ENCODE peak calls at places on chromosomes 7 and 10, in four cellular contexts. J is HepG2, G is K562, B is GM12878. M is an unnamed sample.

GRCh38 chr7:30264052-30264451 is 20.3 kb upstream of the ZNRF2 start:
- DNase-seq in J (no peak), G (no peak), B (no peak), M (no peak)

GRCh38 chr7:22640269-22640668 is 86.7 kb upstream of the IL6 start:
- DNase-seq in J (no peak), G (no peak), B (peak), M (no peak)

GRCh38 chr10:100528885-100529472 is 692 bp downstream of the NDUFB8 start:
- DNase-seq in J (no peak), G (peak), B (no peak), M (peak)

GRCh38 chr10:17084989-17085725 is 44.5 kb downstream of the CUBN start:
- DNase-seq in J (no peak), G (no peak), B (no peak), M (no peak)

GRCh38 chr7:30750574-30751256 is 1.2 kb upstream of the INMT start:
- DNase-seq in J (no peak), G (no peak), B (no peak), M (no peak)

GRCh38 chr7:103658055-103659010 is 212.3 kb upstream of the SLC26A5 start:
- DNase-seq in J (peak), G (no peak), B (no peak), M (no peak)

GRCh38 chr10:101783736-101784118 is 481 bp upstream of the NPM3 start:
- DNase-seq in J (no peak), G (no peak), B (no peak), M (peak)

GRCh38 chr7:131502810-131503545 is 53.5 kb downstream of the PODXL start:
- DNase-seq in J (peak), G (no peak), B (no peak), M (no peak)

GRCh38 chr7:127758105-127758504 is 106.1 kb downstream of the SND1 start:
- DNase-seq in J (no peak), G (no peak), B (no peak), M (no peak)

GRCh38 chr10:94777886-94778458 is 15.5 kb downstream of the CYP2C19 start:
- DNase-seq in J (peak), G (no peak), B (no peak), M (no peak)

GRCh38 chr10:24305551-24306506 is 96.9 kb downstream of the KIAA1217 start:
- DNase-seq in J (no peak), G (no peak), B (no peak), M (no peak)

GRCh38 chr10:74922921-74923320 is 96.5 kb downstream of the KAT6B start:
- DNase-seq in J (no peak), G (no peak), B (no peak), M (no peak)

GRCh38 chr10:62996925-62997324 is 136.2 kb upstream of the NRBF2 start:
- DNase-seq in J (no peak), G (no peak), B (no peak), M (no peak)

GRCh38 chr10:35699862-35700489 is 57.9 kb upstream of the FZD8 start:
- DNase-seq in J (no peak), G (no peak), B (no peak), M (no peak)

GRCh38 chr10:132880148-132880981 is 62.0 kb downstream of the CFAP46 start:
- DNase-seq in J (no peak), G (no peak), B (no peak), M (no peak)

GRCh38 chr10:83432296-83433045 is 706.8 kb upstream of the GHITM start:
- DNase-seq in J (no peak), G (no peak), B (no peak), M (no peak)

GRCh38 chr7:46705416-46706255 is 784.6 kb upstream of the IGFBP3 start:
- DNase-seq in J (no peak), G (no peak), B (no peak), M (no peak)

GRCh38 chr7:107130487-107131220 is 38.1 kb upstream of the HBP1 start:
- DNase-seq in J (peak), G (no peak), B (no peak), M (peak)

GRCh38 chr7:159126496-159127345 is 17.9 kb downstream of the VIPR2 start:
- DNase-seq in J (no peak), G (no peak), B (no peak), M (no peak)

GRCh38 chr10:8045728-8046494 is 8.6 kb upstream of the GATA3 start:
- DNase-seq in J (no peak), G (no peak), B (no peak), M (peak)

GRCh38 chr7:40306596-40306995 is 171.8 kb downstream of the SUGCT start:
- DNase-seq in J (no peak), G (no peak), B (no peak), M (no peak)

GRCh38 chr10:6247041-6247712 is 44.4 kb downstream of the PFKFB3 start:
- DNase-seq in J (no peak), G (no peak), B (no peak), M (no peak)

GRCh38 chr10:117320050-117320665 is 55.1 kb downstream of the PDZD8 start:
- DNase-seq in J (peak), G (peak), B (no peak), M (peak)

GRCh38 chr7:27808626-27809025 is 68.7 kb downstream of the TAX1BP1 start:
- DNase-seq in J (no peak), G (no peak), B (no peak), M (no peak)

GRCh38 chr7:146681487-146681886 is 564.9 kb downstream of the CNTNAP2 start:
- DNase-seq in J (no peak), G (no peak), B (peak), M (no peak)

GRCh38 chr10:85946713-85947326 is 419.8 kb downstream of the GRID1 start:
- DNase-seq in J (no peak), G (no peak), B (peak), M (no peak)

GRCh38 chr7:148905093-148905666 is 21.1 kb upstream of the EZH2 start:
- DNase-seq in J (no peak), G (no peak), B (no peak), M (peak)

GRCh38 chr10:122678266-122678665 is 21.4 kb downstream of the C10orf120 start:
- DNase-seq in J (no peak), G (no peak), B (no peak), M (no peak)

GRCh38 chr10:16765532-16766365 is 51.5 kb downstream of the RSU1 start:
- DNase-seq in J (no peak), G (peak), B (no peak), M (no peak)

GRCh38 chr10:29392376-29393021 is 103.6 kb downstream of the LYZL1 start:
- DNase-seq in J (peak), G (peak), B (no peak), M (peak)

GRCh38 chr10:13337128-13337826 is 10.8 kb downstream of the SEPHS1 start:
- DNase-seq in J (no peak), G (no peak), B (no peak), M (no peak)

GRCh38 chr10:13340068-13340467 is 8.0 kb downstream of the SEPHS1 start:
- DNase-seq in J (no peak), G (no peak), B (no peak), M (no peak)

GRCh38 chr10:13338337-13339128 is 9.6 kb downstream of the SEPHS1 start:
- DNase-seq in J (no peak), G (no peak), B (no peak), M (no peak)

GRCh38 chr10:13337827-13338196 is 10.3 kb downstream of the SEPHS1 start:
- DNase-seq in J (no peak), G (no peak), B (no peak), M (no peak)

DNA sequence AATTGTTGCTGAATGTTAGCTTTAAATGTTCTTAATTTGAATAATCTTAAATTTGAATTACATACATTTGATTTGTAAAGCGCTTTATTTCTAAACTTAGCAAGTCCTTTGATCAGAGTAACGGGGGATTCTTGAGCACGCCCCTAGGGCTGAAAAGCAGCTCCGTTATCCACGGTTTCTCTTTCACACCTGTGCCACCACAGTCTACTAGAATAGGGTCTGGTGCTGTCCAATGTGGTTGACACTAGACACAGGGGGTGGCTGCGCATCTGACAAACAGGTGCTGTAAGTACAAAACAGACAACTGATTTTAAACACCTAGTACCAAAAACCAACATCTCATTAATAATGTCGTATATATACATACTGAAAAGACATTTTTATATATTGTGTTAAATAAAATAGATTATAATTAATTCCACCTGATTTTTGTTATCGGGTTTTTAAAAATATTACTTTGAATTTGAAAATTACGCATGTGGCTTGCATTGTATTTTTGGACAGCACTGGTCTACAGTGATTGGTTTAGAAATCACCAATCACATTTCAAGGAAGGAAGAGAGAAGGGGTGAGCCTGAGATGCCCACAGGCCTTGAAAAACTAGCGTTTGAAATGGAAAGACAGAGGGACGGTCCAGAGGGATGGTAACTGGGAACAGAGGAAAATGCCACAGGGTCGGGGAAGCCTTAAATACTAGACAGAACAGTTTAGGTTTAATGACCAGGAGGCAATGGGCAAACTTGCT is 7.3 kb downstream of the SEPHS1 start:
- DNase-seq in J (no peak), G (no peak), B (peak), M (no peak)
- TF ChIP-seq REST in J (no peak), G (no peak), B (peak), M (no peak)

GRCh38 chr7:48088559-48089414 is at the start of gene UPP1:
- DNase-seq in J (peak), G (peak), B (peak), M (peak)

GRCh38 chr7:48091506-48092433 is 2.7 kb downstream of the UPP1 start:
- DNase-seq in J (no peak), G (no peak), B (no peak), M (no peak)

GRCh38 chr7:48090095-48090805 is 1.2 kb downstream of the UPP1 start:
- DNase-seq in J (no peak), G (no peak), B (no peak), M (peak)

GRCh38 chr7:48087349-48087748 is 1.7 kb upstream of the UPP1 start:
- DNase-seq in J (no peak), G (no peak), B (peak), M (peak)

GRCh38 chr7:48089415-48089975 is 430 bp downstream of the UPP1 start:
- DNase-seq in J (no peak), G (peak), B (no peak), M (peak)
- TF ChIP-seq CREB1 in J (no peak), G (no peak), B (no peak), M (peak)

GRCh38 chr7:116583653-116584052 is 58.8 kb downstream of the CAV1 start:
- DNase-seq in J (no peak), G (no peak), B (peak), M (no peak)
- H3K4me2 ChIP-seq in J (no peak), G (no peak), B (peak), M (no peak)

DNA sequence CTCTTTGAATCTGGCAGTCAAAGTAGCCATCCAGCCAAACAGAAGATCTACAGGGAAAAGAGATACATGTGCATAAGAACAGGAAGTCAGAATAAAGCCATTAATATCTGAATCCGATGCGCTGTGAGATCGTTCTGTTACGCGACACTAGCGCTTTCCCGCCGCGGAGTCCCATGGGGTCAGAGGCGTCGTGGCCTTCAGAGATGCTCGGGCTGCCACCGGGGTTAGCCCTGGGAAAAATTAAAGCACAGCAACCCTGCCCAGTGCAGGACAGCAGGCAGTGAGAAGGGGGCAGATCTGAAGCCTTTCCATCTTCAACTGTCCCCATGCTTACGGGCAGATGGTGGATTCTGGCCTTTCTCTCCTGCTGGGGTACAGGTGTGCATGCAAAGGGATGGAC is 225.6 kb upstream of the MGMT start:
- DNase-seq in J (no peak), G (no peak), B (no peak), M (no peak)
- TF ChIP-seq REST in J (no peak), G (no peak), B (no peak), M (no peak)

DNA sequence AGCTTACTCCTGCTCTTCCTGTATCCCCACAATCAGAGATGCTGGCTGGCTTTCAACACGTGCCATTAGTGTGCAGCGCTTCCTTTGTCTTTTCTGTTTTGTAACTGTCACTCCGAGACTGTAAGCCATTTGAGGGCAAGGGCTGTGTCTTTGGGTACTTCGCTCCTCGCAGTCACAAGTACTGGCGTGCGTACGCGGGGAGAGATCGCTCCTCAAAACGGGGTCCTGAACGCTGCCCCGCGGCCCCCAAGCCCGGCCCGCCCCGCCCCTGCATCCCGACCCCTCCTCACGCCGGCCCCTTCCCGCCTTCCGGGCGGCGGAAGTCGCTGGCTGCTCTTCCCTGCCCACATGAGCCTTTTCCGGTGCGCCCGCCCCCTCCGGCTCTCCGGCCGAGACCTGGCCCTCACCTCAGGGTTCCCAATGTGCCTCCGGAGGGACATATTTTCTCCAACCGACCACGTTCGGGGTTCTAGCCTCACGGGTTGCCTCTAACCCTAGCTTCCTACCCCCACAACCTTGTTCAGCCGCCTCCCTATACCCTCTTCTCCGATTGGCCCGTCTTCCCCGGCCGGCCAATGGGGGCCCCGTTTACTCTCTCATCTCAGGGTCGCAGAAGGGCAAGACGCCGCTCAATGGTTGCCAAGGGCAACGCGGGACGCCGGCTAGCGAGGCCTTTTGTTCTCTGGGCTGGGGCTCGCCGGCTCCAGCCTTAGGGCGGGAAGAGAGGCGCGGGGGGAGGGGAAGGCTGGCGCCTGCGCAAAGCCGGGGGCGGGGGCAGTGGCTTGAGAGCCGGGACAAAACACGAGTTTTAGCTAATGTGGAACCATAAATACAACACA is at the start of gene CEP41:
- DNase-seq in J (peak), G (peak), B (peak), M (peak)
- TF ChIP-seq CREB1 in J (no peak), G (no peak), B (peak), M (peak)

GRCh38 chr10:69237528-69238159 is 17.5 kb downstream of the HKDC1 start:
- DNase-seq in J (peak), G (peak), B (no peak), M (peak)
- H3K4me2 ChIP-seq in J (no peak), G (peak), B (no peak), M (peak)

GRCh38 chr10:97307866-97308780 is 10.9 kb upstream of the FRAT1 start:
- DNase-seq in J (no peak), G (no peak), B (no peak), M (no peak)
- TF ChIP-seq REST in J (no peak), G (no peak), B (no peak), M (no peak)

DNA sequence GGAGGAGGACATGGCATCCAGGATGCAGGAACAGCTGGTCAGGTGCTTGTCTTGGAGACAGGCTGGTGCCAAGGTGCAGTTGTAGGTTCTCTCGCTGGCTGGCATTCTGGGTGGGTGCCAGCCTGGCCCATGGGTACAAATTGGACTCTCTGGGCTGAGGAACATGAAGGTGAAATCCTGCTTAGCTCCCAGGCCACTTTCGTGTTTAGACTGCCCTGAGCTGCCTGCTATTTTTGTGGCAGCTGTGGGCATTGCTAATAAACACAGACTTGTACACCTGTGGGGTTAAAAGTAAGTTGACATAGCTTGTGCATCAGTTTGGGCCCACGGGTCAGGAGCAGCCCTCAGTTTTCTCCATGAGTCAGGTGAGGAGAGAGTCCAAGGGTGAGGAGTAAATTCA is 379.9 kb downstream of the GLRX3 start:
- DNase-seq in J (no peak), G (no peak), B (no peak), M (no peak)
- TF ChIP-seq CREB1 in J (no peak), G (no peak), B (no peak), M (no peak)

GRCh38 chr10:52316500-52316899 is 2.4 kb downstream of the DKK1 start:
- DNase-seq in J (no peak), G (no peak), B (no peak), M (no peak)
- H3K4me2 ChIP-seq in J (peak), G (no peak), B (no peak), M (no peak)

DNA sequence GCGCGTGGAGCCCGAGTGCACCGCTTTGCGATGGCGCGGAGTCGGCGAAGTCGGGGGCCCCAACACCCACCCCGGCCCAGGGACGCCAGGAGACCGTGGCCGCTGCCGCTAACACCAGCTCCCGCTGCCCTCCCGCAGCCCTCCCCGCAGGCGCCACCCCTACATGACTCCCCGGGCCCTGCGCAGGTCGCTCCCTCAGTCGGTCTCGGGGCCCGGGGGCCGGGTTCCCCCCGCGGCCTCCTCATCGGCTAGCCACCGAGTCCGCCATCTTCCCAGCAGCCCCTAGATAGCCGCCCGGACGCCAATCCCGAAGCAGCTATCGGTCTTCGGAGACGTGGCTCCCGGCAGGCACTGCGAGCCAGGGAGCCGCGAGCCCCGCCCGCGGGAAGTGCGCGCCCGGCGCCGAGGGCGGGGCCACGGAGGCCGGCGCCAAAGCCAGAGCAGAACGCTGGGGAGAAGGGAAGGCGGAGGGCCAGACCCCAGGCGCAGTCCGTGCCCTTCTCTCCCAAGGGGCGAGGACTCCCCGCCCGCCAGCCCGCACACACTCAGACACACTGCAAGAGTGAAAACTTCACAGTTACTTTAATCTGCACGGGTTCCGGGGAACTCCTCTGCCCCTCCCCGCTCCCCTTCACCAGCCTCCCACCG is at the start of gene FASTK:
- DNase-seq in J (peak), G (peak), B (no peak), M (peak)
- TF ChIP-seq REST in J (no peak), G (peak), B (peak), M (no peak)

M was measured in GM23338.